ENCODE peak calls at places on chromosomes 5 and 9, in nine cellular contexts. D is foreskin keratinocyte, Q is cardiac muscle cell, Y is uterus, P is body of pancreas, M is astrocyte, J is IMR-90, X is right atrium auricular region, Z is mesenchymal stem cell. N is an unnamed sample.

GRCh38 chr9:95215368-95215898 is 102.1 kb downstream of the FANCC start:
- DNase-seq in D (no peak), Q (no peak), Y (no peak), P (no peak), M (no peak), J (no peak), X (no peak), Z (no peak), N (no peak)

GRCh38 chr5:149962040-149962439 is 1.5 kb downstream of the SLC26A2 start:
- DNase-seq in D (no peak), Q (peak; percentile 34), Y (no peak), P (no peak), M (peak; percentile 45), J (peak; percentile 68), X (no peak), Z (peak; percentile 76), N (no peak)

GRCh38 chr5:469752-470483 is 26.9 kb downstream of the EXOC3 start:
- DNase-seq in D (no peak), Q (no peak), Y (no peak), P (no peak), M (no peak), J (no peak), X (no peak), Z (no peak), N (no peak)

GRCh38 chr5:405421-405820 is 37.6 kb upstream of the EXOC3 start:
- DNase-seq in D (no peak), Q (no peak), Y (no peak), P (no peak), M (no peak), J (no peak), X (no peak), Z (no peak), N (no peak)

GRCh38 chr5:167867281-167867680 is 424.2 kb upstream of the WWC1 start:
- DNase-seq in D (no peak), Q (no peak), Y (no peak), P (no peak), M (no peak), J (no peak), X (no peak), Z (no peak), N (no peak)

GRCh38 chr9:127132921-127133647 is 10.6 kb upstream of the ANGPTL2 start:
- DNase-seq in D (no peak), Q (peak; percentile 29), Y (peak; percentile 30), P (no peak), M (peak; percentile 46), J (peak; percentile 75), X (no peak), Z (peak; percentile 92), N (peak; percentile 51)

GRCh38 chr9:7228786-7229185 is 471.0 kb downstream of the KDM4C start:
- DNase-seq in D (no peak), Q (no peak), Y (no peak), P (no peak), M (no peak), J (no peak), X (no peak), Z (no peak), N (no peak)

GRCh38 chr5:132215329-132215728 is 12.3 kb downstream of the P4HA2 start:
- DNase-seq in D (peak; percentile 89), Q (no peak), Y (peak; percentile 94), P (peak; percentile 99), M (peak; percentile 96), J (peak; percentile 98), X (peak; percentile 96), Z (peak; percentile 97), N (peak; percentile 97)

GRCh38 chr5:15789661-15790060 is 289.7 kb downstream of the FBXL7 start:
- DNase-seq in D (no peak), Q (no peak), Y (peak; percentile 22), P (no peak), M (peak; percentile 32), J (peak; percentile 30), X (no peak), Z (peak; percentile 32), N (peak; percentile 36)

GRCh38 chr9:100211471-100211870 is 112.4 kb downstream of the INVS start:
- DNase-seq in D (no peak), Q (no peak), Y (no peak), P (no peak), M (no peak), J (no peak), X (no peak), Z (no peak), N (no peak)

DNA sequence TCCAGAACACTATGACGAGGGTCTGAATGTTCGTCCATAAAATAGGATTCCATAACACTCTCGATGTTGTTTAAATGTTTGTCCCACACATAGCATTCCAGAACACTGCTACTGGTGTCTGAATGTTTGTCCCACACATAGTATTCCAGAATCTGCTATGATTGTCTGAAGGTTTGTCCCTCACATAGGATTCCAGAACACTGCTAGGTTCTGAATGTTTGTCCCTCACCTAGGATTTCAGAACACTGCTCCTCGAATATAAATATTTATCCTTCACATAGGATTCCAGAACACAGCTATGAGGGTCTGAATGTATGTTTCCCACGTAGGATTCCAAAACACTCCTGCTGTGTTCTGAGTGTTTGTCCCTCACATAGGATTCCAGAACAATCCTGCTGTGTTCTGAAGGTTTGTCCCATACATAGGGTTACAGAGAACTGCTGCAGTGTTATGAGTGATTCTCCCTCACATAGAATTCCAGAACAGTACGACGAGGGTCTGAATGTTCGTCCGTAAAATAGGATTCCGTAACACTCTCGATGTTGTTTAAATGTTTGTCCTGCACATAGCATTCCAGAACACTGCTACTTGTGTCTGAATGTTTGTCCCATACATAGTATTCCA is 215.3 kb downstream of the FOXD4L6 start:
- DNase-seq in D (no peak), Q (no peak), Y (no peak), P (no peak), M (no peak), J (no peak), X (no peak), Z (no peak), N (no peak)
- H3K27me3 ChIP-seq in D (no peaks in the 10 kb centered on the region), Q (no peaks in the 10 kb centered on the region), Y (no peaks in the 10 kb centered on the region), P (no peaks in the 10 kb centered on the region), M (no peaks in the 10 kb centered on the region), J (no peaks in the 10 kb centered on the region), X (no peaks in the 10 kb centered on the region), Z (no peaks in the 10 kb centered on the region), N (no peaks in the 10 kb centered on the region)

GRCh38 chr5:10439692-10440091 is 2.0 kb upstream of the ROPN1L start:
- DNase-seq in D (no peak), Q (no peak), Y (no peak), P (no peak), M (no peak), J (no peak), X (no peak), Z (no peak), N (no peak)

GRCh38 chr5:10440367-10440990 is 1.2 kb upstream of the ROPN1L start:
- DNase-seq in D (no peak), Q (no peak), Y (no peak), P (no peak), M (no peak), J (no peak), X (no peak), Z (no peak), N (no peak)

GRCh38 chr5:10441083-10441991 is at the start of gene ROPN1L:
- DNase-seq in D (peak; percentile 61), Q (peak; percentile 91), Y (peak; percentile 78), P (peak; percentile 88), M (peak; percentile 70), J (peak; percentile 82), X (peak; percentile 80), Z (peak; percentile 87), N (peak; percentile 86)

GRCh38 chr5:10442581-10442980 is 902 bp downstream of the ROPN1L start:
- DNase-seq in D (no peak), Q (no peak), Y (peak; percentile 1), P (no peak), M (no peak), J (no peak), X (no peak), Z (peak; percentile 63), N (no peak)

GRCh38 chr5:10441992-10442435 is 335 bp downstream of the ROPN1L start:
- DNase-seq in D (no peak), Q (peak; percentile 67), Y (peak; percentile 22), P (no peak), M (peak; percentile 18), J (no peak), X (no peak), Z (peak; percentile 74), N (no peak)
- H3K4me1 ChIP-seq in D (no peaks in the 10 kb centered on the region), Q (peaks cover 7% of the 10 kb centered on the region), Y (peaks cover 4% of the 10 kb centered on the region), P (peaks cover 19% of the 10 kb centered on the region), M (peaks cover 15% of the 10 kb centered on the region), J (peaks cover 2% of the 10 kb centered on the region), X (no peaks in the 10 kb centered on the region), Z (peaks cover 10% of the 10 kb centered on the region), N (peaks cover 20% of the 10 kb centered on the region)

DNA sequence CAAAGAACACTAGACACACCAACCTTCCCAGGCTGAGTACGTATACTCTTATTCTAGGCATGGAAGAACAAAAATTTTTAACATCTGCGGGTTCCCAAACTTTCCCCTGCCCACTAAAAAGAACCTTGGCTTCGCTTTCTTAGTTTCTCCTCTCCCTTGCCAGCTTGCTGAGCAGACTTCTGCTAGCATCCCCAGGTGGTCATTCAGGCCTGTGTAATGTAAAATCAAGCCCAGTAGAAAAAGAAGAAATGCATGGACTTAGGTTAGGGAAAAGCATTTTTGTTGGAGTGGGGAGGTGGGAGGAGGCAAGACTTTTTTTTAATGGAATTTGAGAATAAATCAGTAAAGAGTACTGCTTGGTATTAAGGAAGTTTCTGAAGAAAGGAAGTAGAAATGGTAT is 331.0 kb upstream of the TLE4 start:
- DNase-seq in D (no peak), Q (no peak), Y (no peak), P (no peak), M (no peak), J (no peak), X (no peak), Z (no peak), N (no peak)
- H3K27me3 ChIP-seq in D (no peaks in the 10 kb centered on the region), Q (no peaks in the 10 kb centered on the region), Y (no peaks in the 10 kb centered on the region), P (no peaks in the 10 kb centered on the region), M (no peaks in the 10 kb centered on the region), J (no peaks in the 10 kb centered on the region), X (no peaks in the 10 kb centered on the region), Z (no peaks in the 10 kb centered on the region), N (no peaks in the 10 kb centered on the region)

DNA sequence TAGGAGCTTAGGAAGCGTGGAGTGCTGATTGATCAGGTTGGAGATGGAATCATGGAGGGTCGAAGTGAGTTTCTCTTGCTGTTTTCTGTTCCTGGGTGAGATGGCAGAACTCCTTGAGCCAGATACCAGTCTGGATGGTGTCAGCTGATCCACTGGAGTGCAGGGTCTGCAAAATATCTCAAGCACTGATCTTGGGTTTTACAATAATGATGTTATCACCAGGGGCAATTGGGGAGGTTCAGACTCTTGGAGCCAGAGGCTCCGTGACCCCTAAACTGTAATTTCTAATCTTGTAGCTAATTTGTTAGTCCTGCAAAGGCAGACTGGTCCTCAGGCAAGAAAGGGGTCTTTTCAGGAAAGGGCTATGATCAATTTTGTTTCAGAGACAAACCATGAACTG is 80.0 kb upstream of the NIPAL4 start:
- DNase-seq in D (no peak), Q (no peak), Y (no peak), P (no peak), M (no peak), J (no peak), X (peak; percentile 16), Z (no peak), N (no peak)
- H3K4me1 ChIP-seq in D (peaks cover 6% of the 10 kb centered on the region), Q (peaks cover 22% of the 10 kb centered on the region), Y (peaks cover 5% of the 10 kb centered on the region), P (no peaks in the 10 kb centered on the region), M (peaks cover 21% of the 10 kb centered on the region), J (peaks cover 12% of the 10 kb centered on the region), X (no peaks in the 10 kb centered on the region), Z (peaks cover 6% of the 10 kb centered on the region), N (no peaks in the 10 kb centered on the region)